ENCODE peak calls at places on chromosomes 13 and 19, in nine cellular contexts. U is activated T-cell treated with anti-CD3 and anti-CD28 coated beads, Interleukin-2, amount 50 U/mL, for 72 hours; H is activated naive CD8-positive, alpha-beta T cell treated with anti-CD3 and anti-CD28 coated beads, Interleukin-2, amount 50 U/mL, for 24 hours; I is CD4-positive, alpha-beta T cell; O is psoas muscle; K is esophagus mucosa; W is pancreas; D is Right ventricle myocardium superior; Q is stimulated activated naive CD8-positive, alpha-beta T cell treated with anti-CD3 and anti-CD28 coated beads, Interleukin-15, Interleukin-2, amounts not matched to agents 100 U/mL and 50 U/mL, for 24 hours. Y is an unnamed sample.

GRCh38 chr13:45584816-45585215 is 30.7 kb downstream of the ERICH6B start:
- ATAC-seq in U (no peak), H (no peak), I (no peak), O (no peak), K (no peak), W (no peak), D (no peak), Q (no peak), Y (no peak)

GRCh38 chr13:34913040-34913439 is 29.0 kb upstream of the NBEA start:
- ATAC-seq in U (no peak), H (no peak), I (no peak), O (no peak), K (no peak), W (no peak), D (no peak), Q (no peak), Y (peak; percentile 51)

GRCh38 chr19:42270346-42271044 is 1.4 kb downstream of the CIC start:
- ATAC-seq in U (peak; percentile 4), H (peak; percentile 12), I (peak; percentile 25), O (no peak), K (peak; percentile 37), W (no peak), D (no peak), Q (peak; percentile 6), Y (no peak)

GRCh38 chr13:99415014-99415650 is 86.1 kb upstream of the TM9SF2 start:
- ATAC-seq in U (no peak), H (no peak), I (no peak), O (no peak), K (no peak), W (no peak), D (peak; percentile 45), Q (no peak), Y (no peak)

GRCh38 chr19:18264428-18264827 is 9.8 kb downstream of the IQCN start:
- ATAC-seq in U (no peak), H (no peak), I (no peak), O (peak; percentile 38), K (peak; percentile 5), W (no peak), D (peak; percentile 26), Q (no peak), Y (no peak)

GRCh38 chr19:7833225-7834156 is 3.5 kb downstream of the EVI5L start:
- ATAC-seq in U (no peak), H (no peak), I (no peak), O (no peak), K (peak; percentile 70), W (no peak), D (peak; percentile 37), Q (no peak), Y (no peak)

GRCh38 chr13:39501711-39502324 is 101.2 kb downstream of the LHFPL6 start:
- ATAC-seq in U (no peak), H (no peak), I (no peak), O (no peak), K (no peak), W (no peak), D (peak; percentile 89), Q (no peak), Y (no peak)

GRCh38 chr13:28031220-28031903 is 42.9 kb upstream of the URAD start:
- ATAC-seq in U (no peak), H (no peak), I (no peak), O (no peak), K (no peak), W (no peak), D (peak; percentile 43), Q (no peak), Y (peak; percentile 93)

GRCh38 chr13:91154954-91155353 is 192.5 kb upstream of the MIR17HG start:
- ATAC-seq in U (no peak), H (no peak), I (no peak), O (no peak), K (no peak), W (peak; percentile 35), D (peak; percentile 71), Q (no peak), Y (no peak)

GRCh38 chr13:100394005-100394695 is 194.4 kb downstream of the GGACT start:
- ATAC-seq in U (peak; percentile 83), H (peak; percentile 47), I (peak; percentile 51), O (no peak), K (no peak), W (no peak), D (peak; percentile 24), Q (peak; percentile 55), Y (peak; percentile 34)

GRCh38 chr13:48641404-48641803 is 12.3 kb upstream of the CYSLTR2 start:
- ATAC-seq in U (no peak), H (no peak), I (no peak), O (no peak), K (no peak), W (no peak), D (no peak), Q (no peak), Y (no peak)

GRCh38 chr19:3186377-3186688 is 603 bp downstream of the NCLN start:
- ATAC-seq in U (no peak), H (no peak), I (no peak), O (no peak), K (no peak), W (no peak), D (no peak), Q (no peak), Y (no peak)

GRCh38 chr13:111315347-111315995 is 5.0 kb upstream of the TEX29 start:
- ATAC-seq in U (no peak), H (no peak), I (no peak), O (no peak), K (no peak), W (no peak), D (no peak), Q (no peak), Y (peak; percentile 5)

GRCh38 chr19:40103600-40103999 is 12.9 kb upstream of the ZNF780A start:
- ATAC-seq in U (no peak), H (no peak), I (no peak), O (no peak), K (no peak), W (no peak), D (no peak), Q (no peak), Y (no peak)

GRCh38 chr13:35733832-35734231 is 257.3 kb upstream of the MAB21L1 start:
- ATAC-seq in U (no peak), H (no peak), I (no peak), O (no peak), K (no peak), W (no peak), D (peak; percentile 48), Q (no peak), Y (no peak)

GRCh38 chr19:39299832-39300231 is 3.6 kb downstream of the IFNL1 start:
- ATAC-seq in U (no peak), H (no peak), I (no peak), O (no peak), K (no peak), W (no peak), D (no peak), Q (no peak), Y (no peak)

GRCh38 chr19:1566392-1567115 is 1.6 kb downstream of the MEX3D start:
- ATAC-seq in U (no peak), H (no peak), I (no peak), O (peak; percentile 22), K (peak; percentile 24), W (peak; percentile 36), D (peak; percentile 80), Q (no peak), Y (peak; percentile 6)

GRCh38 chr13:75544681-75545333 is 4.8 kb upstream of the UCHL3 start:
- ATAC-seq in U (no peak), H (no peak), I (no peak), O (no peak), K (no peak), W (no peak), D (no peak), Q (no peak), Y (no peak)

GRCh38 chr13:57063007-57063406 is 77.7 kb upstream of the PRR20A start:
- ATAC-seq in U (no peak), H (no peak), I (no peak), O (no peak), K (no peak), W (no peak), D (no peak), Q (no peak), Y (peak; percentile 24)